ENCODE peak calls at places on chromosomes 11 and 22, in eight cellular contexts. Z is upper lobe of right lung, D is ovary, G is BE2C, I is HCT116, T is right atrium auricular region, F is Caco-2, Q is Peyer's patch. N is an unnamed sample.
A peak's percentile ranks its signal among the peaks of the same experiment; 100 is the strongest.

GRCh38 chr11:82003671-82004148 is 730.0 kb downstream of the FAM181B start:
- DNase-seq in D (no peak), T (no peak), G (no peak), I (no peak), Q (no peak), Z (no peak), F (no peak), N (no peak)

GRCh38 chr11:64619811-64620285 is 28.8 kb downstream of the SLC22A12 start:
- DNase-seq in G (peak; percentile 44), D (peak; percentile 90), T (no peak), Z (no peak), I (peak; percentile 42), Q (no peak), F (no peak), N (no peak)

GRCh38 chr11:75583710-75584658 is 21.9 kb downstream of the SERPINH1 start:
- DNase-seq in Z (peak; percentile 85), F (peak; percentile 90), D (peak; percentile 83), G (peak; percentile 53), T (peak; percentile 85), Q (no peak), I (no peak), N (peak; percentile 75)

GRCh38 chr11:32312865-32313403 is 122.4 kb downstream of the WT1 start:
- DNase-seq in F (peak; percentile 48), Q (no peak), D (peak; percentile 29), T (peak; percentile 68), I (peak; percentile 63), Z (no peak), G (peak; percentile 46), N (no peak)

GRCh38 chr11:72568861-72569260 is 105.4 kb downstream of the PDE2A start:
- DNase-seq in D (no peak), Z (peak; percentile 31), I (no peak), Q (no peak), F (no peak), T (no peak), G (no peak), N (no peak)

GRCh38 chr22:50595189-50595588 is 5.4 kb upstream of the MAPK8IP2 start:
- DNase-seq in D (no peak), G (no peak), F (no peak), Z (no peak), T (no peak), I (no peak), Q (no peak), N (no peak)

GRCh38 chr11:111870113-111870512 is 1.3 kb downstream of the ALG9 start:
- DNase-seq in D (no peak), F (no peak), Z (no peak), T (no peak), I (no peak), G (no peak), Q (no peak), N (no peak)

GRCh38 chr22:45996241-45997076 is 19.5 kb upstream of the WNT7B start:
- DNase-seq in I (no peak), G (peak; percentile 75), T (peak; percentile 85), F (no peak), Q (no peak), Z (peak; percentile 84), D (no peak), N (peak; percentile 82)

DNA sequence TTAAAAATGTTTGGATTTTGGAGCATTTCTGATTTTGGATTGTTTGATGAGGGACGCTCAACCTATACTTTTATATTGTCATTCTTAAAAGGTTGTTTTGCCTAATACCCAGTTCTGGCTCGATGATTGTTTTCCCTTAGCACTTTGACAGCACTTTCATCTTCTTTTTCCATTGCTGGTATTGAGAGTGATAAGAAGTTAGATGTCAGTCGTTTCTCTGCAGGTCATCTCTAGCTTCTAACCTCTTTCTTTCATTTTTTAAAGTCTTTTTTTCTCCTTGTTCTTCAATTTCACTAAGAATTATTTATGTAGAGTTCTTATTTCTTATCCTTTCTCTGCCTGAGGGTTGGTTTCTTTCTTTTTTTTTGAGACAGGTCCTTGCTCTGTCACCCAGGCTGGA is 18.8 kb downstream of the PPP6R3 start:
- DNase-seq in T (no peak), I (no peak), F (no peak), D (no peak), Q (no peak), Z (no peak), G (no peak), N (no peak)
- H3K9me3 ChIP-seq in T (no peaks in the 10 kb centered on the region), I (peaks cover 3% of the 10 kb centered on the region), F (no peaks in the 10 kb centered on the region), D (no peaks in the 10 kb centered on the region), Q (no peaks in the 10 kb centered on the region), Z (no peaks in the 10 kb centered on the region), G (peaks cover 7% of the 10 kb centered on the region), N (no peaks in the 10 kb centered on the region)

GRCh38 chr22:37953437-37954179 is at the start of the genes C22orf23 and POLR2F:
- DNase-seq in D (peak; percentile 95), I (peak; percentile 86), Q (peak; percentile 94), F (peak; percentile 93), G (peak; percentile 97), Z (peak; percentile 98), T (peak; percentile 95), N (peak; percentile 96)
- TF ChIP-seq CTCF in D (no peak), I (no peak), Q (no peak), F (no peak), G (no peak), Z (no peak), T (no peak), N (no peak)

GRCh38 chr11:121576531-121576930 is 123.8 kb upstream of the SORL1-AS1 start:
- DNase-seq in F (no peak), I (no peak), T (no peak), D (no peak), G (no peak), Q (no peak), Z (no peak), N (no peak)
- H3K36me3 ChIP-seq in F (peaks cover 2% of the 10 kb centered on the region), I (no peaks in the 10 kb centered on the region), T (no peaks in the 10 kb centered on the region), D (no peaks in the 10 kb centered on the region), G (peaks cover 3% of the 10 kb centered on the region), Q (no peaks in the 10 kb centered on the region), Z (no peaks in the 10 kb centered on the region), N (no peaks in the 10 kb centered on the region)

GRCh38 chr11:44729065-44729464 is 2.3 kb downstream of the TSPAN18 start:
- DNase-seq in F (no peak), G (no peak), T (no peak), Z (no peak), Q (no peak), D (no peak), I (no peak), N (no peak)
- H3K9me3 ChIP-seq in F (no peaks in the 10 kb centered on the region), G (no peaks in the 10 kb centered on the region), T (no peaks in the 10 kb centered on the region), Z (no peaks in the 10 kb centered on the region), Q (no peaks in the 10 kb centered on the region), D (no peaks in the 10 kb centered on the region), I (no peaks in the 10 kb centered on the region), N (no peaks in the 10 kb centered on the region)

DNA sequence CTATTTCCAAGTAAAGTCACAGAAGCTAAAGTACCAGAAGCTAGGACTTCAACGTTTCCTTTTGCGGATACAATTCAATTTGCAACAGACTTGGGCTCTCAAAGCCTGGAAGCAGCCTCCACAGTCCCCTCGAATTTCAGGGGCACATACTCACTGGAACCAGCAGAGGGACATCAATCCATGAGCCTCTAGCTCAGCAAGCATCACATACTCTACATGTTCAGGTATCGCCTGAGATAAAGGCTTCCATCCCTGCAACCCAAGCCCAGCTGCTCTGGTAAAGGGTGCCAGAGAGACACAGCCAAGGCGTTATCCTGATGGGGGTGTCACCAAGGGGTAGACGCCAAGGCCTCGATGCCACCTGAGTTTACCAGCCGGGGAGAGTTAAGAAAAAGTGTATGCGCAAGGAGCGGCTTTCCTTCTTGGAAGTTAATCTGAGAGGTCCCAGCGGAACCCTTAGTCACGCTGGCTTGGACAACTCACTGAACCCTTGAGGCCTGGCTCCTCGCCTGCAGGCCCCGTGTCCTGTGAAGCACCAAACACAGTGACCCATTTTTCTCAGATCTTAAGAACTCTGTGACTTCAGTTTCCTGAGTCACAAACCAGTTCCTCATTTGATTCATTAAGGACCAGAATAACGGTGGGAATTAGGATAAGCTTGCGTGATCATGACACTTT is 13.0 kb downstream of the LTO1 start:
- DNase-seq in G (no peak), T (no peak), D (no peak), Q (peak; percentile 39), Z (peak; percentile 55), F (peak; percentile 47), I (no peak), N (peak; percentile 60)
- TF ChIP-seq CTCF in G (peak; percentile 47), T (no peak), D (no peak), Q (no peak), Z (no peak), F (peak; percentile 55), I (peak; percentile 45), N (no peak)

GRCh38 chr11:118628031-118628430 is 20.6 kb downstream of the PHLDB1 start:
- DNase-seq in F (no peak), G (no peak), I (no peak), Q (no peak), Z (no peak), T (no peak), D (no peak), N (no peak)
- H3K36me3 ChIP-seq in F (peaks cover 5% of the 10 kb centered on the region), G (peaks cover 47% of the 10 kb centered on the region), I (peaks cover 5% of the 10 kb centered on the region), Q (no peaks in the 10 kb centered on the region), Z (peaks cover 65% of the 10 kb centered on the region), T (peaks cover 80% of the 10 kb centered on the region), D (no peaks in the 10 kb centered on the region), N (peaks cover 64% of the 10 kb centered on the region)

DNA sequence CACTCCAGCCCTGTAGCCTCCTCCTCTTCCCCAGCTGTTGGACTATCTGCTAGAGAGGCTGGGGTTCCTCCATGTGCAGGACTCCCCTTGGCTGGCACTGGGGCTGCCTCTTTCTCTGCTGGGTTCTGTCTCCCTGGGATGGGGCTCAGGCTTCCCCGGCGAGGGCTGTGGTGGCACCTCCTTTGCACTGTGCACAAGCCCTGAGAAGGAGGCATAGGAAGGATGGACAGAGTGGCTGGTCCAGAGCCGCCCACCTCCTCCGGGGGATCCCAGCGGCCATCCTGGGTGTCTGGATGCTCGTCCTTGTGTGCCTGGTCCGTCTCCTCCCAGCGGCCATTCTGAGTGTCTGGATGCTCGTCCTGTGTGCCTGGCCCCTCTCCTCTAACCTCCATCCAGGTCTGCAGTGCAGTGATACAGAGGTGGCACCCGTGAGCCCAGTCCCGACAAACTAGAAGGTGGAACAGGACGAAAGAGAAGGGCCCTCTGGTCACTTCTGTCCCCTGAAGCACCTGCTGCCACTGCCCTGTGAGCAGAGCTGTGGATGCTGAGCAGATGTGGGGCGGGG is 633.7 kb downstream of the BRD1 start:
- DNase-seq in F (no peak), G (no peak), Z (peak; percentile 36), D (no peak), Q (peak; percentile 40), I (no peak), T (no peak), N (no peak)
- H3K9me3 ChIP-seq in F (no peaks in the 10 kb centered on the region), G (no peaks in the 10 kb centered on the region), Z (no peaks in the 10 kb centered on the region), D (no peaks in the 10 kb centered on the region), Q (no peaks in the 10 kb centered on the region), I (no peaks in the 10 kb centered on the region), T (no peaks in the 10 kb centered on the region), N (no peaks in the 10 kb centered on the region)

DNA sequence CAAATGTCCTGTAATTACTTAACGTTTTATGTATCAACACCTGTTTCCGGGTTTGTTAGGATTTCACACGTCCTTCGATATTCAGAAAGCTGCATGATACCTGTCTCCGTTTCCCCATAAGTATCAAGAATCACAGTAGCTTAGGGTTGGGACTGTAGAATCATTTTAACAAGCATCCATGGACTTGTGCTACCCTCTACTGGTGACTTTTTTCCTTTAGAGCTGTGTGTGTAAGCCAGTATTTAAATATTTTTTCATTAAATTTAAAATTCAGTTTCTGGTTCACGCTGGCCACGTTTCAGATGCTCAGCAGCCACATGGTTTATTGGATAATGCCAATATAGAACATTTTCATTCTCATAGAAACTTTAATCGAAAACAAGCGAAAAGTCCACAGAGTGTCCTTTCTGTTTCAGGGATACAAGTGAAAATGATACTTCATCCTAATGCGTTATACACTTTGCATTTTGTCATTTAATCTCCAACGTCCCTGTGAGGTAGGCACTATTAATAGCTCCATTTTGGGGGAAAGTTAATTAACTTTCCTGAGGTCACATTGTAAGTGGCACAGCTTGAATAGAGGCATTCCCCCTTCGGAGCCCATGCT is 61.5 kb upstream of the SLC25A18 start:
- DNase-seq in Q (no peak), I (peak; percentile 69), Z (no peak), F (no peak), T (no peak), G (peak; percentile 22), D (no peak), N (no peak)
- TF ChIP-seq CTCF in Q (peak; percentile 88), I (peak; percentile 69), Z (peak; percentile 65), F (peak; percentile 62), T (peak; percentile 65), G (peak; percentile 73), D (peak; percentile 45), N (peak; percentile 73)

N was measured in psoas muscle.